ENCODE peak calls at places on chromosomes 6 and 20, in nine cellular contexts. F is HAP-1; Q is HCT116; A is MM.1S; G is upper lobe of right lung; C is left ventricle myocardium inferior; P is cardiac muscle cell; J is heart right ventricle; H is CD8-positive, alpha-beta memory T cell. I is an unnamed sample.

GRCh38 chr20:34525709-34526416 is 9.6 kb downstream of the DYNLRB1 start:
- DNase-seq in Q (peak; percentile 93), C (peak; percentile 54), P (no peak), H (no peak), J (peak; percentile 48), F (no peak), G (peak; percentile 80), A (no peak), I (peak; percentile 90)

GRCh38 chr20:32535953-32536823 is 48.9 kb downstream of the NOL4L start:
- DNase-seq in A (peak; percentile 83), C (peak; percentile 48), F (peak; percentile 87), Q (peak; percentile 7), J (no peak), G (peak; percentile 81), H (peak; percentile 73), P (peak; percentile 71), I (peak; percentile 87)

GRCh38 chr6:17276766-17277165 is 4.4 kb upstream of the RBM24 start:
- DNase-seq in F (no peak), H (no peak), G (no peak), A (no peak), C (peak; percentile 32), P (no peak), Q (no peak), J (peak; percentile 47), I (no peak)

GRCh38 chr6:157789861-157790260 is 33.2 kb upstream of the SNX9 start:
- DNase-seq in Q (peak; percentile 59), C (no peak), F (peak; percentile 32), G (no peak), J (no peak), P (no peak), H (no peak), A (no peak), I (peak; percentile 57)

GRCh38 chr6:158655569-158656450 is 6.0 kb downstream of the SYTL3 start:
- DNase-seq in J (no peak), C (no peak), F (no peak), P (no peak), A (no peak), H (no peak), G (peak; percentile 78), Q (no peak), I (no peak)

GRCh38 chr20:10250902-10251301 is 32.3 kb downstream of the SNAP25 start:
- DNase-seq in J (no peak), Q (no peak), F (no peak), C (no peak), H (no peak), P (no peak), A (no peak), G (no peak), I (no peak)

GRCh38 chr6:57242505-57242904 is 20.4 kb upstream of the RAB23 start:
- DNase-seq in P (no peak), H (no peak), J (no peak), A (no peak), G (no peak), Q (no peak), F (no peak), C (no peak), I (no peak)

GRCh38 chr6:165274611-165275010 is 34.8 kb downstream of the C6orf118 start:
- DNase-seq in F (no peak), H (no peak), P (no peak), J (no peak), Q (no peak), A (no peak), C (no peak), G (no peak), I (no peak)

GRCh38 chr6:157034433-157035230 is 257.5 kb downstream of the ARID1B start:
- DNase-seq in J (no peak), P (peak; percentile 55), F (no peak), Q (peak; percentile 36), G (no peak), C (no peak), A (peak; percentile 36), H (no peak), I (peak; percentile 16)

GRCh38 chr6:104326173-104327001 is 533.3 kb downstream of the HACE1 start:
- DNase-seq in A (no peak), F (no peak), C (no peak), Q (no peak), J (no peak), P (no peak), H (no peak), G (no peak), I (no peak)

GRCh38 chr6:133756046-133756445 is 132.9 kb upstream of the TCF21 start:
- DNase-seq in A (no peak), F (no peak), J (no peak), G (no peak), H (no peak), C (no peak), P (no peak), Q (no peak), I (no peak)

GRCh38 chr6:43725643-43726580 is 38.3 kb upstream of the MRPS18A start:
- DNase-seq in F (no peak), P (no peak), H (no peak), J (no peak), A (no peak), G (no peak), Q (no peak), C (no peak), I (no peak)

GRCh38 chr6:152572395-152573061 is 64.6 kb downstream of the SYNE1 start:
- DNase-seq in G (no peak), Q (no peak), A (no peak), C (no peak), P (no peak), J (no peak), H (no peak), F (no peak), I (no peak)

DNA sequence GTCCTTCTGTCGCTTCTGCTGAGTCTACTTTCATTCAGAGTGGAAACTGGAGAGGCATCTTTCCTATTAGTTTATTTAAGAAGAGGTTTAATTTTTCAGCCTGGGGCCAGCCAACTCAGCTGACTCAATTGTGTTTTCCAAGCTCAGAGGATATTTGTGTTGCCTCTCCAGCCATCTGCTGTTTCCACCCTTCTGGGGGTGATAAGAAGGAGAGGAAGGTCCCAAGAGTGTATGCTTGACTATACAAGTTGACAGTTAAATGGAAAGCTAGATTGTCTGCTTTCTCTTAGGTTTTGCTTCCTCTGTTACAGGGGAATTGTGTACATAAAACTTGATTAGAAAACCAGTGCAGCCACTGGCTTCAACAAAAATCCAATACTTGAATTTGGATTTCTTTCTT is 3.0 kb downstream of the PSMF1 start:
- DNase-seq in F (no peak), G (no peak), C (no peak), A (no peak), H (no peak), Q (no peak), P (no peak), J (no peak), I (no peak)
- H3K4me3 ChIP-seq in F (no peak overlapping the region), G (no peak overlapping the region), C (no peak overlapping the region), A (no peak overlapping the region), H (no peak overlapping the region), Q (no peak overlapping the region), P (no peak overlapping the region), J (no peak overlapping the region), I (no peak overlapping the region)

GRCh38 chr6:149766156-149766768 is 16.7 kb downstream of the PCMT1 start:
- DNase-seq in G (no peak), J (peak; percentile 33), A (no peak), H (no peak), P (no peak), Q (no peak), F (no peak), C (no peak), I (no peak)

GRCh38 chr6:149755300-149756260 is 6.0 kb downstream of the PCMT1 start:
- DNase-seq in G (no peak), J (no peak), Q (no peak), F (no peak), C (no peak), H (no peak), A (no peak), P (peak; percentile 18), I (no peak)

GRCh38 chr6:149756261-149756636 is 6.7 kb downstream of the PCMT1 start:
- DNase-seq in J (no peak), H (no peak), C (no peak), Q (no peak), F (no peak), P (no peak), G (no peak), A (no peak), I (no peak)

GRCh38 chr6:149763866-149764265 is 14.3 kb downstream of the PCMT1 start:
- DNase-seq in H (no peak), G (no peak), F (no peak), P (no peak), Q (no peak), A (no peak), J (no peak), C (no peak), I (no peak)

DNA sequence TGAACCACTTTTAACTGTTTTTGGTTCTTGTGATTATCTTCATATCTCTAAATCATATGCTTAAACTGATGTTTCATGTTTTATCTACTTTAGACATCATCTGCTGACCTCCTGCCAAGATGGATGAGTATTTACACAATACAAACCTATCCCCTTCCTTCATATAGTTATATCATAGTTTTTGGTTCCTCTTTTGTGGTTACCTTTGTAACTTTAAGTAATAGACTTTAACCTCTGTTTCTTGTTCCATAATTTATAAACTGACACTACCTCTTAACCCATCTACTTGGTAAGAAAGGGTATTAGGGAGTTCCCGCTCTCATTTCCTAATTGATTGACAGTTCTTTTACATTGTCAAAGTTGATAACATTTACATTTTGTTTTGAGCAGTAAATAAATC is 11.9 kb downstream of the PCMT1 start:
- DNase-seq in C (no peak), F (no peak), J (no peak), H (no peak), A (peak; percentile 6), P (no peak), G (no peak), Q (no peak), I (no peak)
- H3K4me1 ChIP-seq in C (peaks cover 21% of the 10 kb centered on the region), F (no peaks in the 10 kb centered on the region), J (no peaks in the 10 kb centered on the region), H (no peaks in the 10 kb centered on the region), A (no peaks in the 10 kb centered on the region), P (no peaks in the 10 kb centered on the region), G (no peaks in the 10 kb centered on the region), Q (no peaks in the 10 kb centered on the region), I (no peaks in the 10 kb centered on the region)

DNA sequence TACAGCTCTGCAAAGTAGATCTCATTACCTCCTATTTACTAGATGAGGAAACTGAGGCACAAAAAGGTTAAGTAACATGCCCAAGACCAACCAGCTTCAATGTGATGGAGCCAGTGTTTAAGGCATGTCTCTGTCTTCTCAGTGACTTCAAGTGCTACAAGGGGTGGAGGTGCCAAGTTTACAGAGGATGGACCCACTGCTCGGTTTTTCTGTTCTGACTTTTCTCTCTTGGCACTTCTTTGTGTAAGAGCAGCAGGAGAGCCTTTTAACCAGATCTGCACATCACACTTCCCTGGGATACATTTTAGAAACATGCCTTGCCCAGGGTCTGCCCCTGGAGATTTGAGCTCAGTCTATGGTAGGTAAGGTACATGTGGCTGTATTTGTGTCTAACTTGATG is 9.8 kb downstream of the WRNIP1 start:
- DNase-seq in F (no peak), Q (no peak), J (no peak), C (no peak), A (no peak), P (no peak), G (no peak), H (no peak), I (no peak)
- H3K36me3 ChIP-seq in F (peaks cover 48% of the 10 kb centered on the region), Q (peaks cover 67% of the 10 kb centered on the region), J (no peaks in the 10 kb centered on the region), C (peaks cover 29% of the 10 kb centered on the region), A (peaks cover 4% of the 10 kb centered on the region), P (peaks cover 11% of the 10 kb centered on the region), G (peaks cover 64% of the 10 kb centered on the region), H (peaks cover 20% of the 10 kb centered on the region), I (no peaks in the 10 kb centered on the region)

DNA sequence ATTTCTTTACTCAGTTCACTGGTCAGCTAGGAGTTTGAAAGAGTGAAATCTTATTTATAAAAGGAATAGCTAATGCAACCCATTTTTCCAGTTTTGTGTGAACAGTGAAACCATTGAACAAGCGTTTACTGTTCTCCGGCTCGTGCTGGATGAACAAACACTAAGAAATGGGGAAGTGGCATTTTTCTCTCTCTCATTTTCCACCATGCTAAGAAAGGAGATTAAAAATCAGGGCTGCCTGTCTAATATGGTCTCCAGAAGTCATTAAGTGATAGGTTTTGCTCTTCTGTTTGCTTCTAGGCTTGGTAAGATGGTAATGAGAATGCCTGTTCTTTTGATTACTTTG is 785 bp upstream of the SFT2D1 start:
- DNase-seq in F (no peak), H (no peak), A (no peak), J (no peak), G (no peak), C (no peak), Q (no peak), P (no peak), I (no peak)
- H3K4me3 ChIP-seq in F (peak overlapping the region; percentile 92), H (peak overlapping the region; percentile 76), A (peak overlapping the region; percentile 87), J (peak overlapping the region; percentile 95), G (peak overlapping the region; percentile 95), C (peak overlapping the region; percentile 88), Q (peak overlapping the region; percentile 100), P (peak overlapping the region; percentile 56), I (peak overlapping the region; percentile 99)